ENCODE peak calls at places on chromosomes 5 and 9, in six cellular contexts. B is adipocyte, V is neuronal stem cell, F is psoas muscle, H is left lung, E is uterus. Y is an unnamed sample.
A peak's percentile ranks its signal among the peaks of the same experiment; 100 is the strongest.

GRCh38 chr5:111699976-111700375 is 57.0 kb downstream of the NREP start:
- DNase-seq in V (no peak), B (no peak), F (no peak), H (no peak), E (no peak), Y (no peak)

GRCh38 chr9:107153336-107153735 is 129.7 kb upstream of the RAD23B start:
- DNase-seq in H (no peak), F (no peak), B (peak; percentile 17), E (no peak), V (no peak), Y (no peak)

GRCh38 chr5:120257358-120257971 is 206.6 kb upstream of the PRR16 start:
- DNase-seq in B (no peak), V (no peak), E (no peak), F (no peak), H (no peak), Y (no peak)

GRCh38 chr9:35489313-35490154 is at the start of gene RUSC2:
- DNase-seq in H (peak; percentile 86), B (peak; percentile 96), E (peak; percentile 85), F (peak; percentile 95), V (peak; percentile 89), Y (peak; percentile 13)

GRCh38 chr5:122775713-122776084 is 819 bp downstream of the SNX2 start:
- DNase-seq in F (no peak), E (no peak), B (no peak), V (no peak), H (no peak), Y (no peak)

GRCh38 chr5:75017971-75018370 is 34.4 kb downstream of the GCNT4 start:
- DNase-seq in E (no peak), F (no peak), B (no peak), H (no peak), V (no peak), Y (no peak)

GRCh38 chr5:136033848-136034247 is 5.1 kb downstream of the TGFBI start:
- DNase-seq in E (no peak), F (no peak), H (no peak), B (peak; percentile 24), V (no peak), Y (no peak)

GRCh38 chr5:75611324-75612210 is at the start of gene ANKDD1B:
- DNase-seq in F (peak; percentile 60), V (peak; percentile 29), E (peak; percentile 31), B (peak; percentile 45), H (peak; percentile 46), Y (no peak)

GRCh38 chr5:2895876-2896275 is 144.4 kb upstream of the IRX2 start:
- DNase-seq in V (no peak), F (no peak), E (no peak), B (no peak), H (no peak), Y (no peak)
- H3K9me3 ChIP-seq in V (no peaks in the 10 kb centered on the region), F (no peaks in the 10 kb centered on the region), E (no peaks in the 10 kb centered on the region), B (peaks cover 3% of the 10 kb centered on the region), H (no peaks in the 10 kb centered on the region), Y (no peaks in the 10 kb centered on the region)

GRCh38 chr5:133450311-133450710 is 162.0 kb downstream of the FSTL4 start:
- DNase-seq in B (no peak), H (no peak), V (no peak), E (no peak), F (no peak), Y (no peak)

GRCh38 chr5:133445744-133446143 is 166.6 kb downstream of the FSTL4 start:
- DNase-seq in B (no peak), E (no peak), H (no peak), F (no peak), V (no peak), Y (no peak)

GRCh38 chr5:133441166-133441815 is 171.1 kb downstream of the FSTL4 start:
- DNase-seq in E (no peak), H (no peak), V (no peak), B (no peak), F (no peak), Y (no peak)

GRCh38 chr5:133449181-133449580 is 163.2 kb downstream of the FSTL4 start:
- DNase-seq in F (no peak), B (no peak), E (no peak), V (no peak), H (no peak), Y (no peak)

GRCh38 chr5:133446440-133446839 is 165.9 kb downstream of the FSTL4 start:
- DNase-seq in E (no peak), F (no peak), V (no peak), H (no peak), B (no peak), Y (no peak)
- H3K9me3 ChIP-seq in E (no peaks in the 10 kb centered on the region), F (no peaks in the 10 kb centered on the region), V (no peaks in the 10 kb centered on the region), H (no peaks in the 10 kb centered on the region), B (no peaks in the 10 kb centered on the region), Y (no peaks in the 10 kb centered on the region)

GRCh38 chr9:116572095-116572748 is 114.9 kb upstream of the TRIM32 start:
- DNase-seq in H (peak; percentile 78), V (peak; percentile 79), F (peak; percentile 95), B (peak; percentile 96), E (peak; percentile 92), Y (no peak)

GRCh38 chr9:116565986-116566385 is 121.1 kb upstream of the TRIM32 start:
- DNase-seq in H (no peak), V (no peak), E (no peak), F (no peak), B (no peak), Y (no peak)

GRCh38 chr9:116564266-116564793 is 122.8 kb upstream of the TRIM32 start:
- DNase-seq in F (no peak), H (no peak), E (no peak), B (no peak), V (no peak), Y (no peak)

GRCh38 chr9:116566677-116567488 is 120.2 kb upstream of the TRIM32 start:
- DNase-seq in E (no peak), H (no peak), V (no peak), B (peak; percentile 33), F (no peak), Y (no peak)

DNA sequence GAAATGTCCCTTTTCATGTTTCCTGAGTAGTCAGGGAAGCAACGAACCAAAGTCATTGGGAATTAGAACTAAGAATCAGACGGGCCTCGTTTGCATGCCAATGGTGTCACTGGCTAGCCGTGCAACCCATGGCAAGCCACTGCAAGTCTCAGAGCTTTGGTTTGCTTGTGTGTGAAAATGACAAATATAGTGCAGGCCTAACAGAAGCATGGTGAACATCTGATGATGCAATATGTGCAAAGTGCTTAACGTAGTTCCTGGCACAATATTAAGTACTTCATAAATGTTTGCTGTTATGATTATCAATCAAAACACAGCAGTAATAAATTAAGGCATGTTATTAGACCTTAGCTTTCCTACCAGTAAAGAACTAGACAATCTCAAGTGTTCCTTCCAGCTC is 118.0 kb upstream of the TRIM32 start:
- DNase-seq in H (no peak), E (no peak), F (no peak), V (no peak), B (no peak), Y (no peak)
- H3K9me3 ChIP-seq in H (no peaks in the 10 kb centered on the region), E (no peaks in the 10 kb centered on the region), F (no peaks in the 10 kb centered on the region), V (no peaks in the 10 kb centered on the region), B (no peaks in the 10 kb centered on the region), Y (no peaks in the 10 kb centered on the region)

DNA sequence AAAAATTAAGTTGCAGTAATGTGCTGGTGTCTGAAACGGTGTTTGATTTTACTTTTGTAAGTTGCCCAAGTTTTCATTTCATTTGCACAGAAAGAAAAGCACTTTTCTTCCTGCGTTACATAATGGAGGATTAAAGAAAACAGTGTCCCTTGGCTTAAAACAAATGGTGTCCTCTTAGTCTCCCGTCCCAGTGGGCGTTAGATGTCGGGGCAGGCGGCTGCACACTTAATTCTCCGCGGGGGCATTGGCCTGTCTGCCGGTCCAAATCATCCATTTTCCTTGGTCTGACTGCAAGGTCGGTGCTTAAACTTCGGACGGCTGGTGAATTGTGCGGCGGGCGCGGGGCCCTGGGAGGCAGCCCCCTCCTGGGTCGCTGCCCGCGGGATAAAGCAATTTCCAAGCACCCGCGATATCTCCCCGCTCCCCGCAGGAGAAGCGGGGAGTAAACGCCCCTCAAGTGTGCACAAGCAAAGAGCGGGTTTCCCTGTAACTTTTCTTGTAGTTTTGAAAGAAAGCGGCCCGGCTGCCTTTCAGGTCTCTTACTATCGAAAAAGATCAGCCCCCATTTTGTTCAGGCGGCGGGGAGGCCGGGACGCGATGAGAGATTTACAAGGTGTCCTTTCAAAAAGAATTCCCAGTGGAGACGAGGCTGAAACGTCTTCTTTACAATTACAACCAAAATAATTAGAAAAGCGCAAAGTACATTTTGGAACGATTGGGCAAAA is 1.5 kb downstream of the IRX1 start:
- DNase-seq in H (no peak), E (no peak), B (no peak), V (no peak), F (no peak), Y (no peak)
- H3K9me3 ChIP-seq in H (no peaks in the 10 kb centered on the region), E (no peaks in the 10 kb centered on the region), B (no peaks in the 10 kb centered on the region), V (peaks cover 5% of the 10 kb centered on the region), F (no peaks in the 10 kb centered on the region), Y (no peaks in the 10 kb centered on the region)

DNA sequence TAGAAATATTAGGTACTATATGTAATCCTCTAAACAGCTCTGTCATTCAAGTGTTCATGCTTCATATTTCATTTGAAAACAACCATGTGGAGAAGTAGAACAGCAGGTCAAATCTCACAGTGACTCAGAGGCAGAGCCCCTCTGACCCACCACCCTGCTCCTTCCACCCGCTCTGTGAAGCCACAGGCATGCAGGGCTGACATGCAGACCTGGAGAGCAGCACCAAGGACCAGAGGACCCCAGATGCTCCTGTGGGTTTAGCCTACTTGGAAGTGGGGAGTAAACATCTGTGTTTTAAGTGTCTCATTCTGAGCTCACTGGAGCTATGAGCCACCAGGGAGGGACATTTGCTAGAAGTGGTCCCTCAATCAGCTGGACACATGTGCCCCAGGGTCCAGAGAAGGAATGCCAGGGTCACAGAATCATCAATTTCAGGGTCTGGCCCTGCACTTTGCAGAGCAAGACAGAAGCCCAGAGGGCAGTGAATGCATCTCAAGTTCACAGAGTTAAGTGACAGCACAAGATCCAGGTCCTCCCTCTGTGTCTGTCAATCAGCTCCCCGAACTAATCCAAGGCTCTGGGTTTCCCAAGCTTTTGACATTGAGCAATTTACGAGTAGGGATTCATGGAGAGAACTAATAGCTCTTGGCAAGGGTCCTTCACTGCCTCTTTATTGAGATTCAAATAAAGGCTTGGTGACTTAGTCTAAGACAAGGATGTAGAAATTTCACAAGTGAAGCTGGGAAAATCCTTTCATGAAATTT is 441.1 kb downstream of the SEMA5A start:
- DNase-seq in B (peak; percentile 13), V (no peak), F (no peak), E (no peak), H (no peak), Y (no peak)
- H3K9me3 ChIP-seq in B (no peaks in the 10 kb centered on the region), V (peaks cover 2% of the 10 kb centered on the region), F (no peaks in the 10 kb centered on the region), E (no peaks in the 10 kb centered on the region), H (no peaks in the 10 kb centered on the region), Y (no peaks in the 10 kb centered on the region)

DNA sequence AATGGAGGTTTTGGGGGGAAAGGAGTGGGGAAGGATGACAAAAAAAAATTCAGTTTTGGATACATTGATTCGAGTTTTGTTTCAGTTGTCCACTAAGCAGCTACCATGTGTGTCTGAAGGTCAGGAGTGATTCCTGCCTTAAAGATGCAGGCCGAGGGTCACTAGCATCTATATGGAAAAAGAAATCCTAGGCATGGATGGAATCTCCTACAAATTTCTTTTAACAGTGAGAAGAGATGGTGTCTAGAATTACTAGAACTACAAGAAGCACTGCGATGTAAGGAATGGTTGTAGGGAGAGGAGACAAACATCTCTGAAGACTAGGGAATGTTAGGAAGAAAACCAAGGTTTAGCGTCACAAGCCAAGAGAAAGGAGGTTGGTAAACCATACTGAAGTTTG is 19.6 kb upstream of the TRIO start:
- DNase-seq in H (no peak), E (no peak), F (no peak), B (no peak), V (no peak), Y (no peak)
- H3K9me3 ChIP-seq in H (no peaks in the 10 kb centered on the region), E (no peaks in the 10 kb centered on the region), F (no peaks in the 10 kb centered on the region), B (no peaks in the 10 kb centered on the region), V (no peaks in the 10 kb centered on the region), Y (no peaks in the 10 kb centered on the region)

DNA sequence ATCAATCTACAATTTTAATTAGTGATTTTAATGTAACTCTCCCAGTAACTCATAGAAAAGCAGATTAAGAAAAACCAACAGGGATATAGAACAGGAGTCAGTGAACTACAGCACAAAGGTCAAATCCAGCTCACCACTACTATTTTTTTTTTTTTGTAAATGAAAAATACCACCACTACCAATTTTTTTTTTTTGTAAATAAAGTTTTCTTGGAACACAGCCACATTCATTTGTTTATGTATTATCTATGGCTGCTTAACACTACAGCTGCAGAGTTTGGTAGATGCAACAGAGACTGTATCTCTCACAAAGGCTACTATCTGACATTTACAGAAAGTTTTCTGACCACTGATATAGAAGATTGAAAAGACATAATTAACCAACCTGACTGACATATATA is 11.7 kb downstream of the ZNF510 start:
- DNase-seq in H (no peak), E (no peak), F (no peak), V (no peak), B (no peak), Y (no peak)
- H3K9me3 ChIP-seq in H (peaks cover 14% of the 10 kb centered on the region), E (no peaks in the 10 kb centered on the region), F (peaks cover 96% of the 10 kb centered on the region), V (peaks cover 19% of the 10 kb centered on the region), B (peaks cover 100% of the 10 kb centered on the region), Y (peaks cover 62% of the 10 kb centered on the region)

Y was measured in T-helper 17 cell.